ENCODE peak calls at places on chromosomes 1 and 21, in eight cellular contexts. One of them, this sample, is unnamed.

GRCh38 chr1:36323636-36324321 is at the start of gene EVA1B:
- DNase-seq in A673: peak
- DNase-seq in HCT116: no peak
- DNase-seq in mammary epithelial cell: peak
- DNase-seq in left lung: peak
- DNase-seq in cardiac muscle cell: peak
- DNase-seq in IMR-90: peak
- DNase-seq in body of pancreas: peak
- DNase-seq in this sample: peak

GRCh38 chr1:207823880-207824566 is 72.2 kb downstream of the CD46 start:
- DNase-seq in cardiac muscle cell: peak
- DNase-seq in mammary epithelial cell: peak
- DNase-seq in IMR-90: peak
- DNase-seq in body of pancreas: peak
- DNase-seq in A673: peak
- DNase-seq in left lung: peak
- DNase-seq in HCT116: peak
- DNase-seq in this sample: peak

GRCh38 chr1:180098242-180098995 is 56.2 kb upstream of the QSOX1 start:
- DNase-seq in A673: no peak
- DNase-seq in mammary epithelial cell: peak
- DNase-seq in cardiac muscle cell: no peak
- DNase-seq in IMR-90: peak
- DNase-seq in HCT116: no peak
- DNase-seq in left lung: no peak
- DNase-seq in body of pancreas: no peak
- DNase-seq in this sample: no peak

GRCh38 chr1:36150296-36151132 is 1.2 kb upstream of the TRAPPC3 start:
- DNase-seq in IMR-90: peak
- DNase-seq in cardiac muscle cell: peak
- DNase-seq in left lung: peak
- DNase-seq in mammary epithelial cell: peak
- DNase-seq in body of pancreas: peak
- DNase-seq in A673: peak
- DNase-seq in HCT116: peak
- DNase-seq in this sample: peak

GRCh38 chr1:112904071-112904830 is 51.7 kb downstream of the SLC16A1 start:
- DNase-seq in A673: peak
- DNase-seq in left lung: no peak
- DNase-seq in IMR-90: peak
- DNase-seq in HCT116: peak
- DNase-seq in mammary epithelial cell: peak
- DNase-seq in cardiac muscle cell: no peak
- DNase-seq in body of pancreas: no peak
- DNase-seq in this sample: no peak

GRCh38 chr21:37368536-37369279 is 2.1 kb downstream of the DYRK1A start:
- DNase-seq in mammary epithelial cell: peak
- DNase-seq in body of pancreas: no peak
- DNase-seq in left lung: no peak
- DNase-seq in A673: no peak
- DNase-seq in HCT116: no peak
- DNase-seq in IMR-90: peak
- DNase-seq in cardiac muscle cell: no peak
- DNase-seq in this sample: no peak

GRCh38 chr1:87682565-87682964 is 353.9 kb downstream of the LMO4 start:
- DNase-seq in body of pancreas: no peak
- DNase-seq in IMR-90: no peak
- DNase-seq in cardiac muscle cell: no peak
- DNase-seq in HCT116: no peak
- DNase-seq in mammary epithelial cell: no peak
- DNase-seq in A673: no peak
- DNase-seq in left lung: no peak
- DNase-seq in this sample: no peak

GRCh38 chr1:84164567-84165021 is 20.5 kb downstream of the PRKACB start:
- DNase-seq in body of pancreas: no peak
- DNase-seq in IMR-90: no peak
- DNase-seq in A673: no peak
- DNase-seq in HCT116: no peak
- DNase-seq in mammary epithelial cell: no peak
- DNase-seq in cardiac muscle cell: no peak
- DNase-seq in left lung: no peak
- DNase-seq in this sample: no peak

GRCh38 chr1:30111431-30111830 is 612.0 kb downstream of the MATN1 start:
- DNase-seq in cardiac muscle cell: peak
- DNase-seq in body of pancreas: peak
- DNase-seq in IMR-90: peak
- DNase-seq in left lung: peak
- DNase-seq in mammary epithelial cell: peak
- DNase-seq in A673: peak
- DNase-seq in HCT116: peak
- DNase-seq in this sample: peak

GRCh38 chr21:37452222-37452621 is 85.6 kb downstream of the DYRK1A start:
- DNase-seq in mammary epithelial cell: peak
- DNase-seq in left lung: no peak
- DNase-seq in cardiac muscle cell: peak
- DNase-seq in body of pancreas: no peak
- DNase-seq in HCT116: no peak
- DNase-seq in A673: peak
- DNase-seq in IMR-90: peak
- DNase-seq in this sample: no peak

GRCh38 chr1:83996621-83997020 is 2.3 kb downstream of the TTLL7 start:
- DNase-seq in A673: peak
- DNase-seq in left lung: no peak
- DNase-seq in mammary epithelial cell: no peak
- DNase-seq in HCT116: no peak
- DNase-seq in IMR-90: peak
- DNase-seq in body of pancreas: no peak
- DNase-seq in cardiac muscle cell: no peak
- DNase-seq in this sample: no peak

GRCh38 chr1:55428944-55429931 is 214.1 kb upstream of the USP24 start:
- DNase-seq in IMR-90: peak
- DNase-seq in cardiac muscle cell: no peak
- DNase-seq in body of pancreas: peak
- DNase-seq in left lung: peak
- DNase-seq in A673: peak
- DNase-seq in HCT116: peak
- DNase-seq in mammary epithelial cell: peak
- DNase-seq in this sample: peak

GRCh38 chr1:116075981-116076380 is 35.2 kb upstream of the MAB21L3 start:
- DNase-seq in body of pancreas: no peak
- DNase-seq in mammary epithelial cell: peak
- DNase-seq in IMR-90: no peak
- DNase-seq in A673: no peak
- DNase-seq in HCT116: peak
- DNase-seq in cardiac muscle cell: no peak
- DNase-seq in left lung: no peak
- DNase-seq in this sample: no peak

GRCh38 chr1:244069499-244069898 is 18.4 kb downstream of the ZBTB18 start:
- DNase-seq in A673: no peak
- DNase-seq in left lung: no peak
- DNase-seq in HCT116: no peak
- DNase-seq in cardiac muscle cell: no peak
- DNase-seq in IMR-90: no peak
- DNase-seq in mammary epithelial cell: no peak
- DNase-seq in body of pancreas: no peak
- DNase-seq in this sample: no peak

GRCh38 chr1:45230537-45230936 is 24.1 kb upstream of the ZSWIM5 start:
- DNase-seq in left lung: no peak
- DNase-seq in body of pancreas: peak
- DNase-seq in mammary epithelial cell: no peak
- DNase-seq in cardiac muscle cell: no peak
- DNase-seq in IMR-90: no peak
- DNase-seq in A673: no peak
- DNase-seq in HCT116: no peak
- DNase-seq in this sample: no peak

GRCh38 chr1:93625582-93626327 is 55.9 kb downstream of the BCAR3 start:
- DNase-seq in left lung: no peak
- DNase-seq in mammary epithelial cell: peak
- DNase-seq in cardiac muscle cell: no peak
- DNase-seq in IMR-90: peak
- DNase-seq in HCT116: no peak
- DNase-seq in A673: no peak
- DNase-seq in body of pancreas: no peak
- DNase-seq in this sample: no peak

GRCh38 chr1:1858382-1859086 is 32.4 kb downstream of the GNB1 start:
- DNase-seq in left lung: peak
- DNase-seq in A673: peak
- DNase-seq in mammary epithelial cell: peak
- DNase-seq in IMR-90: peak
- DNase-seq in HCT116: no peak
- DNase-seq in cardiac muscle cell: peak
- DNase-seq in body of pancreas: peak
- DNase-seq in this sample: peak

GRCh38 chr1:7885513-7886298 is 32.8 kb upstream of the UTS2 start:
- DNase-seq in left lung: peak
- DNase-seq in IMR-90: no peak
- DNase-seq in mammary epithelial cell: peak
- DNase-seq in HCT116: peak
- DNase-seq in body of pancreas: peak
- DNase-seq in A673: peak
- DNase-seq in cardiac muscle cell: no peak
- DNase-seq in this sample: no peak

GRCh38 chr1:24970399-24970753 is 40.3 kb upstream of the RUNX3 start:
- DNase-seq in cardiac muscle cell: peak
- DNase-seq in body of pancreas: no peak
- DNase-seq in HCT116: no peak
- DNase-seq in mammary epithelial cell: no peak
- DNase-seq in IMR-90: peak
- DNase-seq in A673: no peak
- DNase-seq in left lung: no peak
- DNase-seq in this sample: no peak
- TF ChIP-seq CTCF in cardiac muscle cell: peak
- TF ChIP-seq CTCF in body of pancreas: no peak
- TF ChIP-seq CTCF in HCT116: peak
- TF ChIP-seq CTCF in mammary epithelial cell: no peak
- TF ChIP-seq CTCF in IMR-90: peak
- TF ChIP-seq CTCF in A673: no peak
- TF ChIP-seq CTCF in left lung: no peak
- TF ChIP-seq CTCF in this sample: no peak

GRCh38 chr1:48790397-48790796 is 13.7 kb upstream of the BEND5 start:
- DNase-seq in HCT116: no peak
- DNase-seq in mammary epithelial cell: no peak
- DNase-seq in body of pancreas: no peak
- DNase-seq in IMR-90: no peak
- DNase-seq in left lung: no peak
- DNase-seq in cardiac muscle cell: no peak
- DNase-seq in A673: no peak
- DNase-seq in this sample: no peak

GRCh38 chr1:48794815-48795214 is 18.1 kb upstream of the BEND5 start:
- DNase-seq in body of pancreas: no peak
- DNase-seq in A673: no peak
- DNase-seq in IMR-90: no peak
- DNase-seq in mammary epithelial cell: peak
- DNase-seq in cardiac muscle cell: no peak
- DNase-seq in left lung: no peak
- DNase-seq in HCT116: no peak
- DNase-seq in this sample: no peak

GRCh38 chr1:48789903-48790302 is 13.2 kb upstream of the BEND5 start:
- DNase-seq in body of pancreas: no peak
- DNase-seq in A673: no peak
- DNase-seq in cardiac muscle cell: no peak
- DNase-seq in mammary epithelial cell: no peak
- DNase-seq in HCT116: no peak
- DNase-seq in left lung: no peak
- DNase-seq in IMR-90: no peak
- DNase-seq in this sample: no peak

DNA sequence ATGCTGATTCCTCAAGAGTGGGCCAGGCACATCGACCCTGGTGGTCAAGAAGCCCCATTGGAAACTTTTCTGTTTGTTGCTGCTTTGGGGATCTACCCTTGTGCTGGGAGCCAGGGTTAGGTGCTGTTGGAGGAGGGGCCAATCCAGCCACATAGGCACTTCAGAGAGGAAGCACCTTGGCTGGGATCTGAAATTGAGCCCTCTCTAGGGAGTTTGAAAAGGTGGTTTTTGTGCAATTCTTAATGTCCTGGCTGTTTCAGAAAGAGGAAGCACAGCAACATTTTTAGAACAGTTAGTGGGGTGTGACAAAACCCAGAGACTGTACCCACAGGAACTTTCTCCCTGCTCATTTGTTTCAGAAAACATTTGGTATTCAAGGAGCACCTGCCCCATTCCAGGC is 17.2 kb upstream of the BEND5 start:
- DNase-seq in IMR-90: no peak
- DNase-seq in HCT116: no peak
- DNase-seq in body of pancreas: no peak
- DNase-seq in mammary epithelial cell: no peak
- DNase-seq in left lung: no peak
- DNase-seq in cardiac muscle cell: no peak
- DNase-seq in A673: no peak
- DNase-seq in this sample: no peak
- H3K27ac ChIP-seq in IMR-90: no peak
- H3K27ac ChIP-seq in HCT116: no peak
- H3K27ac ChIP-seq in body of pancreas: no peak
- H3K27ac ChIP-seq in mammary epithelial cell: no peak
- H3K27ac ChIP-seq in left lung: no peak
- H3K27ac ChIP-seq in cardiac muscle cell: no peak
- H3K27ac ChIP-seq in A673: no peak
- H3K27ac ChIP-seq in this sample: no peak

GRCh38 chr1:86362807-86363206 is 33.3 kb downstream of the ODF2L start:
- DNase-seq in HCT116: no peak
- DNase-seq in body of pancreas: no peak
- DNase-seq in cardiac muscle cell: no peak
- DNase-seq in left lung: no peak
- DNase-seq in mammary epithelial cell: no peak
- DNase-seq in IMR-90: no peak
- DNase-seq in A673: no peak
- DNase-seq in this sample: no peak
- TF ChIP-seq CTCF in HCT116: peak
- TF ChIP-seq CTCF in body of pancreas: no peak
- TF ChIP-seq CTCF in cardiac muscle cell: no peak
- TF ChIP-seq CTCF in left lung: no peak
- TF ChIP-seq CTCF in mammary epithelial cell: no peak
- TF ChIP-seq CTCF in IMR-90: no peak
- TF ChIP-seq CTCF in A673: no peak
- TF ChIP-seq CTCF in this sample: no peak

GRCh38 chr1:212957546-212957945 is 7.2 kb downstream of the VASH2 start:
- DNase-seq in body of pancreas: no peak
- DNase-seq in HCT116: no peak
- DNase-seq in IMR-90: no peak
- DNase-seq in A673: no peak
- DNase-seq in mammary epithelial cell: no peak
- DNase-seq in cardiac muscle cell: no peak
- DNase-seq in left lung: no peak
- DNase-seq in this sample: no peak

GRCh38 chr1:212955098-212955497 is 4.8 kb downstream of the VASH2 start:
- DNase-seq in A673: no peak
- DNase-seq in HCT116: no peak
- DNase-seq in body of pancreas: no peak
- DNase-seq in mammary epithelial cell: no peak
- DNase-seq in cardiac muscle cell: no peak
- DNase-seq in left lung: no peak
- DNase-seq in IMR-90: no peak
- DNase-seq in this sample: no peak

GRCh38 chr1:212956231-212956630 is 5.9 kb downstream of the VASH2 start:
- DNase-seq in mammary epithelial cell: no peak
- DNase-seq in body of pancreas: no peak
- DNase-seq in left lung: no peak
- DNase-seq in cardiac muscle cell: no peak
- DNase-seq in IMR-90: no peak
- DNase-seq in A673: no peak
- DNase-seq in HCT116: no peak
- DNase-seq in this sample: no peak

GRCh38 chr1:212952596-212952995 is 2.3 kb downstream of the VASH2 start:
- DNase-seq in HCT116: no peak
- DNase-seq in A673: no peak
- DNase-seq in body of pancreas: no peak
- DNase-seq in cardiac muscle cell: no peak
- DNase-seq in IMR-90: no peak
- DNase-seq in left lung: no peak
- DNase-seq in mammary epithelial cell: no peak
- DNase-seq in this sample: no peak

GRCh38 chr1:212954514-212954913 is 4.2 kb downstream of the VASH2 start:
- DNase-seq in mammary epithelial cell: no peak
- DNase-seq in A673: no peak
- DNase-seq in left lung: no peak
- DNase-seq in body of pancreas: no peak
- DNase-seq in IMR-90: no peak
- DNase-seq in cardiac muscle cell: no peak
- DNase-seq in HCT116: no peak
- DNase-seq in this sample: no peak
- H3K27ac ChIP-seq in mammary epithelial cell: no peak
- H3K27ac ChIP-seq in A673: no peak
- H3K27ac ChIP-seq in left lung: no peak
- H3K27ac ChIP-seq in body of pancreas: no peak
- H3K27ac ChIP-seq in IMR-90: no peak
- H3K27ac ChIP-seq in cardiac muscle cell: no peak
- H3K27ac ChIP-seq in HCT116: no peak
- H3K27ac ChIP-seq in this sample: no peak

This sample was measured in tibial nerve.